ENCODE peak calls at places on chromosomes 4 and X, in four cellular contexts. Z, M, Q and C are unnamed samples.

GRCh38 chr4:124943145-124943889 is 230.8 kb upstream of the ANKRD50 start:
- DNase-seq in Z (peak; percentile 75), M (no peak), Q (no peak), C (peak; percentile 65)

GRCh38 chr4:189092596-189092995 is 848.1 kb upstream of the FRG1 start:
- DNase-seq in Z (peak; percentile 4), M (no peak), Q (no peak), C (no peak)

GRCh38 chr4:122009524-122009923 is 57.7 kb upstream of the TRPC3 start:
- DNase-seq in Z (no peak), M (no peak), Q (no peak), C (no peak)

GRCh38 chr4:99379571-99379970 is 27.0 kb upstream of the ADH1C start:
- DNase-seq in Z (no peak), M (no peak), Q (no peak), C (no peak)

GRCh38 chrX:113275769-113276168 is 435.1 kb upstream of the AMOT start:
- DNase-seq in Z (peak; percentile 3), M (no peak), Q (no peak), C (peak; percentile 15)

GRCh38 chr4:123346330-123346940 is 50.2 kb upstream of the SPRY1 start:
- DNase-seq in Z (no peak), M (no peak), Q (no peak), C (no peak)

GRCh38 chr4:1351854-1352633 is 5.0 kb downstream of the UVSSA start:
- DNase-seq in Z (peak; percentile 87), M (peak; percentile 80), Q (peak; percentile 80), C (peak; percentile 80)

GRCh38 chrX:119042040-119042439 is 30.8 kb upstream of the CT47C1 start:
- DNase-seq in Z (no peak), M (no peak), Q (no peak), C (no peak)

GRCh38 chr4:7861440-7861881 is 78.2 kb downstream of the AFAP1 start:
- DNase-seq in Z (peak; percentile 93), M (no peak), Q (no peak), C (no peak)

GRCh38 chr4:170497105-170497504 is 407.3 kb upstream of the AADAT start:
- DNase-seq in Z (peak; percentile 13), M (no peak), Q (no peak), C (no peak)

GRCh38 chrX:104482757-104483156 is 83.2 kb upstream of the IL1RAPL2 start:
- DNase-seq in Z (peak; percentile 1), M (no peak), Q (no peak), C (no peak)

GRCh38 chr4:8855781-8856245 is 15.8 kb downstream of the HMX1 start:
- DNase-seq in Z (no peak), M (no peak), Q (no peak), C (peak; percentile 37)

GRCh38 chrX:12579311-12579710 is 211.9 kb upstream of the PRPS2 start:
- DNase-seq in Z (no peak), M (no peak), Q (no peak), C (no peak)

GRCh38 chr4:153234923-153235322 is 30.7 kb downstream of the TRIM2 start:
- DNase-seq in Z (peak; percentile 62), M (no peak), Q (no peak), C (peak; percentile 53)

GRCh38 chr4:169314906-169315305 is 44.1 kb upstream of the SH3RF1 start:
- DNase-seq in Z (peak; percentile 58), M (no peak), Q (no peak), C (peak; percentile 69)

GRCh38 chr4:85707591-85707990 is 232.6 kb downstream of the ARHGAP24 start:
- DNase-seq in Z (peak; percentile 33), M (no peak), Q (no peak), C (no peak)

GRCh38 chrX:74377282-74377681 is 44.0 kb upstream of the SLC16A2 start:
- DNase-seq in Z (no peak), M (no peak), Q (no peak), C (no peak)

GRCh38 chr4:159071178-159071968 is 31.5 kb upstream of the RAPGEF2 start:
- DNase-seq in Z (peak; percentile 65), M (no peak), Q (no peak), C (no peak)

GRCh38 chrX:23786268-23786815 is 3.4 kb downstream of the SAT1 start:
- DNase-seq in Z (peak; percentile 27), M (no peak), Q (no peak), C (peak; percentile 39)

GRCh38 chr4:40458683-40459082 is 123.5 kb downstream of the CHRNA9 start:
- DNase-seq in Z (no peak), M (no peak), Q (no peak), C (no peak)

GRCh38 chr4:176464748-176465147 is 145.0 kb downstream of the SPCS3 start:
- DNase-seq in Z (no peak), M (no peak), Q (no peak), C (no peak)

DNA sequence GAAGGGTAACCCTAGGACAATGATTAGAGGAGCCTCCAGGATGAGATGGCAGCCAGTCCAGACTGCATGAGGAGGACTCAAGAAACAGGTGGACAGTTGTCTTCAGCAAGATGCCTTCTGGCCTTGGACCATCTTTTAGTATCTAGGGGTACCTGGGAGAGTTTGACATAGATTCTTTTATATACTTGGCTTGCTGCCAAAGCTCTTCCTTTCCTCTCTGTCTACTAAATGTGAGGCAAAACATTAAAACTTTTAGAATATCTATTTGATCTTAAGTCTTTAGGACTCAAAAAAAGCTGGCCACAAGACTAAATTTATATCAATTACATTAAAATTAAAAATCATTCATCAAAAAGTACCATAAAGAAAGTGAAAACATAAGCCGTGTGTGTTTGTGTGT is 18.6 kb upstream of the NKX3-2 start:
- DNase-seq in Z (no peak), M (no peak), Q (no peak), C (no peak)
- H3K4me1 ChIP-seq in Z (peaks cover 16% of the 10 kb centered on the region), M (no peaks in the 10 kb centered on the region), Q (no peaks in the 10 kb centered on the region), C (no peaks in the 10 kb centered on the region)

GRCh38 chr4:78611215-78611558 is 59.6 kb downstream of the ANXA3 start:
- DNase-seq in Z (no peak), M (no peak), Q (no peak), C (no peak)
- H3K4me1 ChIP-seq in Z (peaks cover 11% of the 10 kb centered on the region), M (peaks cover 32% of the 10 kb centered on the region), Q (no peaks in the 10 kb centered on the region), C (no peaks in the 10 kb centered on the region)

DNA sequence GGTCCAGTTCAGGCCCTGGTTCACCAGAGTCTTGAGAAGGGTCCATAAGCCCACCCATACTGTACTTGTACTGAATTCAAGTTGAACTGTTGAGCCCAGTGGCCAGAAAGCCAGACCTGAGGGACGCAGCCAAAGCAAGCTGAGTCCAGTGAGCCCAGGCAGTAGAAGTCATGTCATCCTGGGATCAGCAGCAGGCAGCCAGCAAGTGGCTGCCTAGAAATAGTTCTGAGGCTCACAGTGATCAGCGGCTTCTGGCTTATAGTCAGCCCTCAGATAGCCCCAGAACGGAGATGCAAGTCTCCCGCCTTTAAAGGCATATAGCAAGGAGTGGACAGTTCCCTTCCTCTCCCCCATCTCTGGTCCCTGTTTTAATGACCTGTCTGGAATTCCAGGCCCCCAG is 347.1 kb downstream of the FBXW7 start:
- DNase-seq in Z (no peak), M (no peak), Q (no peak), C (no peak)
- H3K4me1 ChIP-seq in Z (no peaks in the 10 kb centered on the region), M (peaks cover 6% of the 10 kb centered on the region), Q (no peaks in the 10 kb centered on the region), C (no peaks in the 10 kb centered on the region)

DNA sequence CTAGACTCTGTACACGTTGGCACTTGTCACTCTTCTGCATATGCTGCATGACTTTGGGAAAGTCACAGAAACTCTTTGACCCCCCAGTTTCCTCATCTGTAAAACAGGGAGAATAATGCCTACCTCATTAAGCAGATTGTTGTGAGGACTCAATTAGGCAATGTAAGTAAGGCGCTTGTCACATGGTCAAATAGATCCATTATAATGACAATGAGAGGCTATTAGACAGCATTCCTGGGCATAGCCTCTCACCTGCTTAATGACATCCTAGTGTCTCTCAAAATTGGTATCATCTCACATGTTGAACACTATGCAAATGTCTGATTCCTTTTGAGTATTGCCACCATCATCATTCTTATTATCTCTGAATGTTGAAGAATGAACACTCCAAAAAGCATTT is 172.6 kb upstream of the JADE1 start:
- DNase-seq in Z (no peak), M (no peak), Q (no peak), C (no peak)
- H3K4me1 ChIP-seq in Z (peaks cover 17% of the 10 kb centered on the region), M (no peaks in the 10 kb centered on the region), Q (no peaks in the 10 kb centered on the region), C (peaks cover 9% of the 10 kb centered on the region)

GRCh38 chrX:66002832-66003680 is 36.8 kb downstream of the VSIG4 start:
- DNase-seq in Z (no peak), M (no peak), Q (no peak), C (no peak)
- H3K4me1 ChIP-seq in Z (no peaks in the 10 kb centered on the region), M (peaks cover 70% of the 10 kb centered on the region), Q (peaks cover 18% of the 10 kb centered on the region), C (no peaks in the 10 kb centered on the region)

DNA sequence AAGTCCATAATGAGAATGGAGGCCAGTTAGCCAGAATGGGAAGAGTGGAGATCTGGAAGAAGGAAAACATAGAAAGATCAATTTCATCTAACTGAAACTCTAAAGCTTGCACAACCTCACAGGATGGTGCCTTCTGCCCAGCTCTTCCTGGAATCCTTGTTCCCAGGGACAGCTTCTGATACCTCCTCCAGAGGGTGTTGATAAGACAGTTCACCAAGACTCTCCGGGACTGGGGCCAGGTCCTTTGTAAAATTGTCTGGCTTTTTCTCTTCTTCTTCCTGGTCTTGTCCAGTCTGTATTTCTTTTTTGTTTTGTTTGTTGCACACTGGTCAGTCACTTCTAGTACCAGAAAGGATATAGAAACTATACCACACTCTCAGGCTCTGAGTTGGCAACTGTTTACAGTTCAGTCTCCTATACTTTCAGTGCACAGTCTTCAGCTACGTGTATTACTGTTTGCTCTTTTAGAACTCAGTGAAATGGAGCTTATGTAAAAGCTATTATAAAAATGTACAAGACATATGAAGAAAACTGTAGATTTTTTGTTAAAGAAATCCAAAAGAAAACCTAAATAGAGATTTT is 142.8 kb upstream of the RPL34 start:
- DNase-seq in Z (no peak), M (no peak), Q (no peak), C (peak; percentile 10)
- H3K4me1 ChIP-seq in Z (no peaks in the 10 kb centered on the region), M (peaks cover 4% of the 10 kb centered on the region), Q (peaks cover 2% of the 10 kb centered on the region), C (peaks cover 2% of the 10 kb centered on the region)